ENCODE peak calls at places on chromosomes 11 and 22, in six cellular contexts. B is neuronal stem cell, A is mesendoderm, R is IMR-90, P is H1, S is trophoblast cell. N is an unnamed sample.

GRCh38 chr11:68441466-68442230 is 18.9 kb upstream of the PPP6R3 start:
- DNase-seq in B (no peak), A (no peak), R (peak; percentile 45), P (no peak), S (peak; percentile 29), N (peak; percentile 83)

GRCh38 chr22:27990879-27991278 is 71.8 kb upstream of the PITPNB start:
- DNase-seq in B (peak; percentile 21), A (peak; percentile 92), R (peak; percentile 8), P (peak; percentile 61), S (peak; percentile 78), N (peak; percentile 49)

GRCh38 chr11:10584071-10584501 is 15.6 kb upstream of the LYVE1 start:
- DNase-seq in B (no peak), A (no peak), R (peak; percentile 75), P (no peak), S (no peak), N (peak; percentile 52)

GRCh38 chr11:94144233-94144632 is 15.6 kb downstream of the PANX1 start:
- DNase-seq in B (no peak), A (peak; percentile 68), R (no peak), P (no peak), S (peak; percentile 60), N (peak; percentile 42)

GRCh38 chr11:120956710-120957500 is 67.0 kb upstream of the TBCEL start:
- DNase-seq in B (no peak), A (peak; percentile 89), R (no peak), P (no peak), S (no peak), N (no peak)

GRCh38 chr11:8156877-8157276 is 11.9 kb downstream of the RIC3 start:
- DNase-seq in B (no peak), A (no peak), R (no peak), P (no peak), S (no peak), N (no peak)

GRCh38 chr11:68032997-68033707 is 2.7 kb downstream of the NDUFS8 start:
- DNase-seq in B (no peak), A (no peak), R (no peak), P (no peak), S (no peak), N (no peak)

GRCh38 chr22:19477321-19478085 is 1.5 kb downstream of the UFD1 start:
- DNase-seq in B (no peak), A (peak; percentile 4), R (peak; percentile 16), P (no peak), S (no peak), N (no peak)

GRCh38 chr11:60378359-60378758 is at the start of gene MS4A7:
- DNase-seq in B (no peak), A (no peak), R (no peak), P (no peak), S (peak; percentile 25), N (no peak)

GRCh38 chr11:9893474-9893873 is 229.6 kb downstream of the SWAP70 start:
- DNase-seq in B (no peak), A (peak; percentile 55), R (peak; percentile 21), P (no peak), S (no peak), N (no peak)

GRCh38 chr22:31122196-31122531 is 602 bp upstream of the INPP5J start:
- DNase-seq in B (no peak), A (no peak), R (no peak), P (no peak), S (no peak), N (no peak)

GRCh38 chr11:130457909-130458729 is 9.7 kb downstream of the ADAMTS15 start:
- DNase-seq in B (no peak), A (no peak), R (no peak), P (no peak), S (no peak), N (no peak)

GRCh38 chr11:79110308-79110707 is 330.5 kb downstream of the TENM4 start:
- DNase-seq in B (no peak), A (no peak), R (no peak), P (no peak), S (peak; percentile 51), N (no peak)

GRCh38 chr22:24992946-24993345 is 40.4 kb downstream of the KIAA1671 start:
- DNase-seq in B (no peak), A (no peak), R (no peak), P (no peak), S (no peak), N (no peak)

GRCh38 chr11:93775289-93775688 is 8.8 kb upstream of the MED17 start:
- DNase-seq in B (no peak), A (peak; percentile 59), R (no peak), P (no peak), S (no peak), N (peak; percentile 18)

GRCh38 chr11:106983251-106983650 is 35.0 kb downstream of the GUCY1A2 start:
- DNase-seq in B (no peak), A (no peak), R (no peak), P (no peak), S (no peak), N (no peak)

GRCh38 chr11:1113405-1114201 is 38.9 kb downstream of the MUC2 start:
- DNase-seq in B (no peak), A (no peak), R (no peak), P (no peak), S (no peak), N (no peak)

GRCh38 chr11:3341298-3341697 is 37.6 kb downstream of the ZNF195 start:
- DNase-seq in B (peak; percentile 48), A (peak; percentile 73), R (no peak), P (peak; percentile 46), S (peak; percentile 49), N (no peak)

GRCh38 chr11:89361738-89362137 is 129.4 kb downstream of the NOX4 start:
- DNase-seq in B (no peak), A (no peak), R (no peak), P (no peak), S (no peak), N (no peak)

GRCh38 chr11:121450424-121450823 is 1.7 kb upstream of the SORL1 start:
- DNase-seq in B (no peak), A (no peak), R (no peak), P (no peak), S (no peak), N (no peak)

GRCh38 chr11:130720232-130720787 is 196.0 kb downstream of the SNX19 start:
- DNase-seq in B (no peak), A (peak; percentile 82), R (no peak), P (no peak), S (peak; percentile 70), N (no peak)

GRCh38 chr11:96147186-96147585 is 195.8 kb downstream of the MAML2 start:
- DNase-seq in B (no peak), A (no peak), R (no peak), P (no peak), S (no peak), N (no peak)

GRCh38 chr22:25536578-25536977 is 27.9 kb upstream of the GRK3 start:
- DNase-seq in B (no peak), A (no peak), R (no peak), P (no peak), S (no peak), N (no peak)

GRCh38 chr22:45867118-45867905 is 109.7 kb downstream of the WNT7B start:
- DNase-seq in B (no peak), A (peak; percentile 58), R (no peak), P (no peak), S (no peak), N (peak; percentile 41)

GRCh38 chr22:45631839-45632238 is 39.8 kb upstream of the ATXN10 start:
- DNase-seq in B (no peak), A (no peak), R (no peak), P (no peak), S (no peak), N (no peak)

GRCh38 chr22:20663137-20663828 is 110.6 kb upstream of the SERPIND1 start:
- DNase-seq in B (no peak), A (no peak), R (peak; percentile 62), P (no peak), S (no peak), N (peak; percentile 39)

GRCh38 chr11:82701847-82702520 is 31.7 kb downstream of the FAM181B start:
- DNase-seq in B (peak; percentile 65), A (peak; percentile 66), R (peak; percentile 16), P (no peak), S (peak; percentile 62), N (peak; percentile 31)

GRCh38 chr11:11993814-11994213 is 14.6 kb downstream of the DKK3 start:
- DNase-seq in B (no peak), A (peak; percentile 95), R (peak; percentile 86), P (no peak), S (peak; percentile 92), N (peak; percentile 93)

DNA sequence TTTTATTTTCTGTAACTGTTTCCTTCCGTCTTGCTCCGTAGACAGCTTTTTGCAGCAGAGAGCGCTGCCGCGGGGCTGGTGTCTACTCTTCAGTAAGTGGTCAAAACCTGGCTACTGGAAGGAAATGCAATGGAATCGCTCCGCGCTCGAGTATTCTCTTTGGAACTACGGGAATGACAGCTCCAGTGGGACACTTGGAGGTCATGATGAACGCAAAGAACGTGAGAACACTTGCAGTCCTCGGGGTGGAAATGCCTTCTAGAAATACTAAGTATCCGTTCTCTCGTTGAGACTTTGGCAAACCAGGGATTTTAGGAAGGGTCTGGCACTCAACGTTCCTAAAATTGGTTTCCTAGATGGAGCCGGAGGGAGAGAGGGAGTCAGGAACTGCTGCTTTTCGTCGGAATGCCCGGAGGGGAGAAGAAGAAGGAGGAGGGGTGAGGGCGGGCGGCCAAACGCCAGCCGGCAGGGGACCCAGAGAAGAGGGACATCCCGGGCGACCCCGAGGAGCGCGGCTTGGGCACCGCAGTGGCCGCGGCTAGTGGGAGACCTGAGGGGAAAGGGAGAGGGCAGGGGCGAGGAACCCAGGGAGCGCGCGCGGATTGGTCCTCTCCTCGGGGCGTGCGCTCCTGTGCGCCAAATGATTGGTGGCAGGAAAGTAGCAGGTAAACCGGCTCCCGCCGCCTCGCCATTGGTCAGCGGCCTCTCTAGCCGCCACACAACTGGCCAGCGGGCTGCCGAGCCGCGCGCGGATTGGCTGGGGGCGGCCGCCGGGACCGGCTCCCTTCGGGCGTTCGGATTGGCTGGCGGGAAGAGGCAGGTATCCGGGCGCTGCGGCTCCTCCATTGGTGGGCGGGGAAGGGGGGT is 505 bp upstream of the BMAL1 start:
- DNase-seq in B (peak; percentile 96), A (peak; percentile 99), R (peak; percentile 97), P (peak; percentile 93), S (peak; percentile 99), N (peak; percentile 98)
- H3K79me1 ChIP-seq in B (no peaks in the 10 kb centered on the region), A (no peaks in the 10 kb centered on the region), R (peaks cover 5% of the 10 kb centered on the region), P (no peaks in the 10 kb centered on the region), S (peaks cover 5% of the 10 kb centered on the region), N (peaks cover 22% of the 10 kb centered on the region)

GRCh38 chr22:39212721-39213376 is 31.9 kb downstream of the PDGFB start:
- DNase-seq in B (no peak), A (peak; percentile 85), R (no peak), P (no peak), S (peak; percentile 96), N (peak; percentile 68)
- H3K4me3 ChIP-seq in B (no peak overlapping the region), A (no peak overlapping the region), R (no peak overlapping the region), P (no peak overlapping the region), S (no peak overlapping the region), N (no peak overlapping the region)

GRCh38 chr11:19938051-19938856 is 222.0 kb downstream of the DBX1 start:
- DNase-seq in B (no peak), A (peak; percentile 61), R (peak; percentile 54), P (no peak), S (peak; percentile 86), N (peak; percentile 70)
- H3K79me1 ChIP-seq in B (no peaks in the 10 kb centered on the region), A (no peaks in the 10 kb centered on the region), R (peaks cover 4% of the 10 kb centered on the region), P (peaks cover 4% of the 10 kb centered on the region), S (peaks cover 13% of the 10 kb centered on the region), N (peaks cover 8% of the 10 kb centered on the region)

DNA sequence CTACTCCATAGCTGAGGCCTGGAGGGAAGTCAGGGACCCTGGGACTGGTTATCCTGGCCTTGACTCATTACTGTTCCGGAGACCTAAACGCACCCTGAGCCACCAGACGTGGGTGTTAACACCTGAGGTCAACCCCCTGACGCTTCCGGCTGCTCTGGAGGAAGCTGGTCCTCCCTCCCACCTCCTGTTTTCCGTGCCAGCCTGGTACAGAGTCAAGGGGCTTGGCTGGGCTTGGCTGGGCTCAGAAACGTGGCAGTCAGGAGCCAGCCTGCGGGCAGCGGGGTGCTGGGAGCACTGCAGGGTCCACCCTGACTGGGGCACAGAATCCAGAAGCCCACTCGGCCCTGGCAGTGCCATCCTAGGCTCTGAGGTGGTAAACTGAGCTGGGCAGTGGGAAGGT is 2.6 kb downstream of the TMPRSS4 start:
- DNase-seq in B (no peak), A (no peak), R (no peak), P (no peak), S (no peak), N (no peak)
- H3K4me3 ChIP-seq in B (peak overlapping the region; percentile 53), A (no peak overlapping the region), R (no peak overlapping the region), P (no peak overlapping the region), S (no peak overlapping the region), N (no peak overlapping the region)